ENCODE peak calls at places on chromosome 21, in ten cellular contexts. F is mammary epithelial cell; Q is HCT116; S is dorsolateral prefrontal cortex; G is tibial artery; D is CD14-positive monocyte; A is AG04449; E is CD4-positive, alpha-beta T cell; N is endothelial cell; O is GM12865. P is an unnamed sample.

GRCh38 chr21:34342476-34342875 is 21.3 kb upstream of the KCNE2 start:
- DNase-seq in O (no peak), G (no peak), S (no peak), E (no peak), D (no peak), A (no peak), F (no peak), Q (no peak), N (no peak), P (no peak)

GRCh38 chr21:18759267-18759666 is 355.7 kb upstream of the TMPRSS15 start:
- DNase-seq in A (no peak), N (no peak), G (no peak), Q (no peak), S (no peak), O (no peak), D (no peak), E (no peak), F (no peak), P (no peak)

GRCh38 chr21:40531421-40531820 is 315.5 kb downstream of the DSCAM start:
- DNase-seq in E (no peak), D (no peak), N (no peak), Q (no peak), F (no peak), G (no peak), S (no peak), A (peak), O (no peak), P (no peak)

GRCh38 chr21:45994738-45995685 is 13.4 kb downstream of the COL6A1 start:
- DNase-seq in O (no peak), E (no peak), S (peak), D (no peak), A (no peak), Q (no peak), N (peak), G (no peak), F (no peak), P (no peak)

GRCh38 chr21:16954787-16955186 is 558.1 kb upstream of the CXADR start:
- DNase-seq in D (no peak), F (no peak), G (no peak), E (no peak), Q (no peak), O (no peak), S (no peak), A (no peak), N (no peak), P (no peak)

GRCh38 chr21:26072891-26073615 is 97.5 kb downstream of the APP start:
- DNase-seq in A (peak), E (no peak), O (no peak), F (peak), S (no peak), N (no peak), G (no peak), D (no peak), Q (no peak), P (no peak)

GRCh38 chr21:27645285-27645684 is 678.4 kb upstream of the ADAMTS5 start:
- DNase-seq in S (no peak), N (no peak), A (no peak), F (peak), G (no peak), Q (no peak), D (no peak), O (no peak), E (no peak), P (no peak)

GRCh38 chr21:39483917-39484316 is 32.1 kb downstream of the SH3BGR start:
- DNase-seq in S (no peak), O (no peak), N (no peak), Q (no peak), D (no peak), G (no peak), F (peak), A (no peak), E (no peak), P (no peak)

GRCh38 chr21:28338906-28339305 is 653.8 kb downstream of the LTN1 start:
- DNase-seq in G (no peak), S (no peak), F (no peak), Q (no peak), N (no peak), D (no peak), O (no peak), A (no peak), E (no peak), P (no peak)

GRCh38 chr21:27346041-27346448 is 379.2 kb upstream of the ADAMTS5 start:
- DNase-seq in G (no peak), Q (no peak), E (no peak), N (no peak), O (no peak), A (no peak), S (no peak), F (peak), D (no peak), P (no peak)

GRCh38 chr21:27550258-27550657 is 583.4 kb upstream of the ADAMTS5 start:
- DNase-seq in S (no peak), A (no peak), O (no peak), G (no peak), E (no peak), N (no peak), Q (no peak), F (no peak), D (no peak), P (no peak)

GRCh38 chr21:37555672-37556261 is 189.2 kb downstream of the DYRK1A start:
- DNase-seq in S (no peak), N (no peak), E (no peak), A (no peak), G (no peak), O (no peak), D (no peak), Q (no peak), F (no peak), P (no peak)

GRCh38 chr21:20971296-20971921 is 26.8 kb upstream of the NCAM2 start:
- DNase-seq in A (peak), E (no peak), S (peak), F (no peak), O (peak), D (no peak), G (no peak), Q (no peak), N (peak), P (no peak)

GRCh38 chr21:29973258-29973657 is 33.5 kb upstream of the GRIK1 start:
- DNase-seq in A (no peak), Q (no peak), O (no peak), F (no peak), N (no peak), D (no peak), E (no peak), S (no peak), G (no peak), P (no peak)

GRCh38 chr21:25115021-25115420 is 492.3 kb downstream of the MRPL39 start:
- DNase-seq in G (no peak), S (no peak), Q (no peak), A (no peak), N (no peak), O (peak), F (no peak), D (no peak), E (no peak), P (no peak)

GRCh38 chr21:34284613-34285160 is 79.1 kb upstream of the KCNE2 start:
- DNase-seq in O (no peak), N (no peak), G (no peak), E (no peak), A (no peak), F (no peak), D (no peak), S (no peak), Q (no peak), P (no peak)

GRCh38 chr21:39314155-39315027 is 959 bp upstream of the BRWD1 start:
- DNase-seq in D (no peak), Q (no peak), F (peak), S (peak), A (no peak), N (peak), O (peak), E (peak), G (peak), P (peak)

GRCh38 chr21:16792155-16792554 is 720.7 kb upstream of the CXADR start:
- DNase-seq in O (no peak), D (no peak), F (no peak), G (no peak), A (no peak), S (no peak), N (no peak), E (no peak), Q (no peak), P (no peak)

GRCh38 chr21:39080366-39080765 is 102.9 kb downstream of the PSMG1 start:
- DNase-seq in Q (no peak), N (no peak), E (no peak), F (no peak), A (no peak), G (no peak), S (no peak), O (no peak), D (no peak), P (no peak)

GRCh38 chr21:25350056-25350455 is 257.2 kb downstream of the MRPL39 start:
- DNase-seq in A (no peak), F (no peak), O (peak), D (no peak), G (no peak), S (no peak), Q (no peak), N (peak), E (no peak), P (no peak)

GRCh38 chr21:30257773-30258172 is 25.0 kb downstream of the KRTAP24-1 start:
- DNase-seq in O (peak), E (no peak), Q (no peak), F (peak), G (no peak), D (no peak), S (no peak), A (no peak), N (peak), P (no peak)

GRCh38 chr21:21159253-21159899 is 161.2 kb downstream of the NCAM2 start:
- DNase-seq in A (no peak), E (no peak), O (no peak), F (no peak), N (no peak), S (no peak), D (no peak), G (no peak), Q (no peak), P (no peak)

GRCh38 chr21:39136711-39137110 is 46.5 kb downstream of the PSMG1 start:
- DNase-seq in S (no peak), G (no peak), O (no peak), E (no peak), D (no peak), A (no peak), F (peak), N (no peak), Q (no peak), P (no peak)

GRCh38 chr21:16908087-16908486 is 604.8 kb upstream of the CXADR start:
- DNase-seq in O (no peak), F (peak), E (no peak), D (no peak), N (no peak), G (no peak), S (no peak), Q (no peak), A (no peak), P (no peak)

GRCh38 chr21:37793660-37794059 is 122.6 kb downstream of the KCNJ6 start:
- DNase-seq in D (no peak), S (no peak), N (no peak), Q (no peak), G (no peak), E (no peak), O (no peak), A (no peak), F (no peak), P (no peak)

GRCh38 chr21:26776320-26777021 is 68.7 kb downstream of the ADAMTS1 start:
- DNase-seq in S (no peak), E (no peak), Q (no peak), N (no peak), D (no peak), A (no peak), F (peak), G (no peak), O (no peak), P (no peak)

GRCh38 chr21:25772680-25773079 is 37.9 kb downstream of the GABPA start:
- DNase-seq in G (no peak), O (no peak), S (no peak), D (no peak), E (no peak), A (no peak), F (no peak), Q (no peak), N (no peak), P (no peak)

GRCh38 chr21:36699026-36699545 is at the start of gene SIM2:
- DNase-seq in D (no peak), N (peak), O (no peak), A (no peak), S (no peak), Q (peak), F (peak), G (no peak), E (no peak), P (peak)

GRCh38 chr21:46379105-46379504 is 55.1 kb downstream of the PCNT start:
- DNase-seq in A (no peak), Q (no peak), G (no peak), E (no peak), N (no peak), F (no peak), D (no peak), S (no peak), O (no peak), P (no peak)

GRCh38 chr21:22725436-22725835 is 1727.2 kb downstream of the NCAM2 start:
- DNase-seq in E (no peak), O (no peak), S (no peak), F (no peak), A (no peak), Q (no peak), N (no peak), D (no peak), G (no peak), P (no peak)

GRCh38 chr21:16343776-16344175 is 614.0 kb downstream of the USP25 start:
- DNase-seq in A (no peak), N (no peak), O (no peak), G (no peak), E (no peak), D (no peak), S (no peak), Q (no peak), F (no peak), P (no peak)

GRCh38 chr21:18443686-18444085 is 40.1 kb upstream of the TMPRSS15 start:
- DNase-seq in O (peak), A (no peak), S (no peak), G (no peak), F (no peak), Q (no peak), E (no peak), D (no peak), N (no peak), P (no peak)

GRCh38 chr21:38683222-38683621 is 122.5 kb upstream of the ETS2 start:
- DNase-seq in F (no peak), O (no peak), Q (no peak), G (no peak), A (no peak), E (no peak), D (no peak), N (no peak), S (no peak), P (no peak)

GRCh38 chr21:27047331-27048314 is 80.7 kb upstream of the ADAMTS5 start:
- DNase-seq in Q (no peak), E (no peak), A (no peak), S (no peak), N (no peak), G (no peak), O (no peak), D (no peak), F (peak), P (no peak)

GRCh38 chr21:46412521-46413364 is 45.9 kb upstream of the DIP2A start:
- DNase-seq in O (no peak), Q (no peak), E (no peak), G (no peak), N (no peak), D (no peak), F (no peak), S (peak), A (no peak), P (no peak)

GRCh38 chr21:45829566-45830147 is 151.9 kb upstream of the COL6A1 start:
- DNase-seq in D (no peak), Q (no peak), S (no peak), G (no peak), F (no peak), A (no peak), O (no peak), N (no peak), E (no peak), P (no peak)

GRCh38 chr21:15036189-15036588 is 28.6 kb downstream of the NRIP1 start:
- DNase-seq in D (no peak), F (no peak), E (no peak), O (no peak), Q (no peak), N (no peak), A (no peak), S (no peak), G (no peak), P (no peak)

GRCh38 chr21:15031790-15032357 is 32.9 kb downstream of the NRIP1 start:
- DNase-seq in O (no peak), A (no peak), D (no peak), G (no peak), F (no peak), N (no peak), Q (no peak), E (no peak), S (no peak), P (no peak)

GRCh38 chr21:15037095-15037730 is 27.6 kb downstream of the NRIP1 start:
- DNase-seq in G (no peak), D (no peak), F (no peak), S (no peak), N (no peak), Q (no peak), O (no peak), A (no peak), E (no peak), P (no peak)

GRCh38 chr21:15037894-15038293 is 26.9 kb downstream of the NRIP1 start:
- DNase-seq in G (no peak), S (no peak), N (no peak), Q (no peak), D (no peak), A (no peak), F (no peak), O (no peak), E (no peak), P (no peak)

DNA sequence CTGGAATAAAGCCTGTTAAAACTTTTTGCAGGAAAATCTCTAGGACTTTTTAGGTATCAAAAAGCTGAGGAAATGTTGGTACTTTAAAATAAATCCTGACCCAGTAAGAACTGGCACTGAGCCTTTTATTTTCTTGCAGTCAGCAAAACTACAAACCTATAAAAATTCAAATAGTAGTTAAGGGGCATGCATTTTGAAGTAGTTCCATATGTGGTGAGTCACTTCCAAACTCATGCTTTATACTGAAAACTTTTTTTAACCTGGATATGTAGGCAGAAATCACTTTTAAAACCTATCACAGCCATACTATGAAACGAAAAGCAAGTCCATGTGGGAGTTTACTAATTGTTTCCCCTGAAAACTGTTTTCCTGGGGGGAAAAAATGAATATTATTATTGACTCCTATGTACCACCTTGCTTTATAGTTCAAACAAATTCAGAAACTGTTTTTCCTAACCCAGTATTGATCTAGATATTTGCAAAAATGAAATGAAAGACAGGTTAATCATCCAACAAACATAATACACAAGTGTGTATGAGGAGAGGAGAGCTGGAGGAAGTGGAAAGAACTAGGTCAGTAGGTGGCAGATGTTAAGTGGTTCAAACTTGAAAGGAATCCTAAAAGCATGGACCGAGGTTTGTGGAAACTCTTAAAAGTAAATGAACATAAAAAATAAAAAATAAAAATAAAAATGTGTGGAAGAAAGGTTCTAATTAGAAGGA is 30.5 kb downstream of the NRIP1 start:
- DNase-seq in O (no peak), E (no peak), G (no peak), A (no peak), D (no peak), S (no peak), Q (no peak), F (no peak), N (no peak), P (no peak)
- TF ChIP-seq CTCF in O (no peak), E (no peak), G (no peak), A (no peak), D (no peak), S (no peak), Q (no peak), F (no peak), N (no peak), P (no peak)

DNA sequence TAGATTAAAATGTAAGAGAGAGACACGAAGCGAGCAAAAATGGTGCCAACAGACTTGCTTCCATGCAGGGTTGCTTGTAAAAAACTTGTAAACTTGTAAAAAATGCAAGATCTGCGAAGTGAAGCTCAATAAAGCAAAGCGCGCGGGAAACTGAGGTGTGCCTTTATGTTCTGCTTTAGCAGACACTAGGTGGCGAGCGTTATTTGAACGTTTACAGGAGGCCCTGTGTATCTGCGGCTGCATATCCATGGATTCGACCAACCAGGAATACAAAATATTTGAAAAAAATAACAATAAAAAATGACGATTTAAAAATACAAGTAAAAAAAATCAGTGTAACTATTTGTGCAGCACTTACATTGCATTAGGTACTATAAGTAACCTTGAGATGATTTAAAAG is 1.5 kb downstream of the UBE2G2 start:
- DNase-seq in F (peak), O (peak), N (peak), E (no peak), A (no peak), G (no peak), S (no peak), Q (no peak), D (no peak), P (no peak)
- TF ChIP-seq CTCF in F (peak), O (no peak), N (no peak), E (no peak), A (peak), G (peak), S (peak), Q (peak), D (no peak), P (peak)

DNA sequence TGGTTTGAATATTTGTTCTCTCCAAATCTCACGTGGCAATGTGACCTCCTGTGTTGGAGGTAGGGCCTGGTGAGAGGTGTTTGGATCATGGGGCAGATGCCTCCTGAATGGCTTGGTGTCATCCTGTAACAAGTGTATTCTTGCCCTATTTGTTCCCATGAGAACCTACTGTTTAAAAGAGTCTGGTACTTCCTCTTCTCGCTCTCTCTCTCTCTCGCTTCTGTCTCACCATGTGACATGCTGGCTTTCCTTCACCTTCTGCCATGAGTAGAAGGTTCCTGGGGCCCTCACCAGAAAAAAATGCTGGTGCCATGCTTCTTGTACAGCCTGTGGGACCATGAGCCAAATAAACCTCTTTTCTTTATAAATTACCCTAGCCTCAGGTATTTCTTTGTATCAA is 8.4 kb upstream of the PAXBP1 start:
- DNase-seq in F (no peak), A (no peak), D (no peak), S (no peak), G (no peak), N (no peak), Q (no peak), E (no peak), O (peak), P (no peak)
- TF ChIP-seq CTCF in F (no peak), A (no peak), D (no peak), S (no peak), G (no peak), N (no peak), Q (no peak), E (no peak), O (no peak), P (no peak)

GRCh38 chr21:31352841-31353240 is 8.8 kb upstream of the TIAM1 start:
- DNase-seq in O (no peak), D (no peak), N (no peak), Q (no peak), S (no peak), A (no peak), E (no peak), G (no peak), F (no peak), P (no peak)
- TF ChIP-seq CTCF in O (no peak), D (no peak), N (no peak), Q (no peak), S (no peak), A (no peak), E (no peak), G (no peak), F (no peak), P (no peak)

DNA sequence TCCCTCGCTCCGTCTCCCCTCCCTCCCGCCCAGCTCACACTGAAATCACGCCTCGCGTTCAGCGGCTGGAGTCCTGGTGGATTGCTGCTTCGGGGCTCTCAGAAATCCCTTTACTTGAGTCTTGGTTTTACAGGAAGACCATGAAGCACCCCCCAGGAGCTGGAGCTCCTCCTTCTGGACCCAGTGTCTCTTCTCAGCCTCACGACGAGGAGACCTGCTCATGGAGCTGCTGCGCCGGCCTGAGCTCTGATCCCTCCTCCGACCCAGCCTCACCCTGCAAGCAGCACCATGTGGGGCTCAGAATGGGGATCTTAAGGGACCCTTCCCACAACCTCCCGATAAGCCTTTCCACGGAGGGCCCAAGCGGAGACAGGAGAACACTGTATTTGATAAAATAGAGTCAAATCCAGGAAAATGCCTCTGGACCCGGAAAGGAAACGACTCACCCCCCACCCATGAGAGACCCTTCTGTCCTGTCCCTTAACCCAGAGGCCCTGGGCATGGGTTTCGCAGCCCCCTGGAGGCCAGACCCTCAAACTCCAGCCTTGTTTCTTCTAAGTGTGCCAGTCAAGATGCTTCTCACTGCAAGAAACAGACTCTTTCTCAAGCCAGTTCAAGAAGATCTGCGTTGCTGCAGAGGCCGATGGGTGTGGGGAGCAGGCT is 26.0 kb downstream of the PDE9A start:
- DNase-seq in Q (no peak), N (no peak), O (no peak), F (no peak), E (no peak), S (no peak), A (no peak), D (no peak), G (no peak), P (no peak)
- TF ChIP-seq CTCF in Q (peak), N (no peak), O (no peak), F (no peak), E (no peak), S (no peak), A (no peak), D (no peak), G (no peak), P (no peak)